ENCODE peak calls at places on chromosomes 2 and 18, in four cellular contexts. G is stimulated activated CD4-positive, alpha-beta T cell treated with anti-CD3 and anti-CD28 coated beads, Interleukin-1b, Interleukin-23, amount 100 ng/mL, for 24 hours; W is C1 segment of cervical spinal cord; E is left cardiac atrium. B is an unnamed sample.

GRCh38 chr18:78780719-78781600 is 198.7 kb upstream of the SALL3 start:
- DNase-seq in G (no peak), W (no peak), E (no peak), B (no peak)

GRCh38 chr2:229921101-229921891 is 513 bp downstream of the TRIP12 start:
- DNase-seq in G (peak), W (peak), E (peak), B (peak)

GRCh38 chr2:121596221-121597080 is 52.8 kb downstream of the CLASP1 start:
- DNase-seq in G (no peak), W (peak), E (peak), B (peak)

GRCh38 chr2:175929850-175930249 is 72.2 kb downstream of the LNPK start:
- DNase-seq in G (no peak), W (no peak), E (no peak), B (no peak)

GRCh38 chr18:54284967-54285785 is 15.9 kb downstream of the POLI start:
- DNase-seq in G (peak), W (no peak), E (peak), B (no peak)

GRCh38 chr2:60699617-60700016 is 56.5 kb upstream of the PAPOLG start:
- DNase-seq in G (no peak), W (no peak), E (no peak), B (no peak)

GRCh38 chr18:9289698-9290097 is 44.9 kb upstream of the TWSG1 start:
- DNase-seq in G (no peak), W (no peak), E (no peak), B (no peak)

GRCh38 chr2:144470334-144470733 is 49.6 kb downstream of the ZEB2 start:
- DNase-seq in G (no peak), W (no peak), E (no peak), B (no peak)

GRCh38 chr2:28250006-28250405 is 142.7 kb upstream of the FOSL2 start:
- DNase-seq in G (no peak), W (no peak), E (no peak), B (no peak)

GRCh38 chr2:222860740-222861410 is at the start of gene ACSL3:
- DNase-seq in G (peak), W (peak), E (peak), B (peak)

GRCh38 chr2:102355526-102356380 is at the start of gene IL18R1:
- DNase-seq in G (peak), W (peak), E (peak), B (peak)

GRCh38 chr2:26017464-26018183 is 16.3 kb upstream of the RAB10 start:
- DNase-seq in G (no peak), W (no peak), E (no peak), B (no peak)

GRCh38 chr2:18824317-18824716 is 234.9 kb upstream of the NT5C1B start:
- DNase-seq in G (no peak), W (no peak), E (no peak), B (no peak)

GRCh38 chr2:23669413-23670244 is 257.3 kb downstream of the ATAD2B start:
- DNase-seq in G (no peak), W (no peak), E (peak), B (no peak)

GRCh38 chr18:55500316-55501086 is 87.5 kb downstream of the TCF4 start:
- DNase-seq in G (no peak), W (no peak), E (no peak), B (no peak)

GRCh38 chr2:32289165-32290054 is 11.7 kb downstream of the YIPF4 start:
- DNase-seq in G (no peak), W (no peak), E (no peak), B (no peak)

GRCh38 chr2:166158546-166158945 is 30.7 kb upstream of the SCN1A start:
- DNase-seq in G (no peak), W (no peak), E (no peak), B (no peak)

GRCh38 chr2:182610231-182610630 is 105.8 kb upstream of the DNAJC10 start:
- DNase-seq in G (no peak), W (no peak), E (no peak), B (no peak)

GRCh38 chr2:191696001-191696400 is 18.1 kb downstream of the NABP1 start:
- DNase-seq in G (no peak), W (no peak), E (peak), B (no peak)

GRCh38 chr18:36017232-36017631 is 44.8 kb downstream of the RMP24 start:
- DNase-seq in G (no peak), W (no peak), E (no peak), B (no peak)

GRCh38 chr2:237330539-237330938 is 83.4 kb downstream of the COL6A3 start:
- DNase-seq in G (no peak), W (no peak), E (no peak), B (no peak)

GRCh38 chr2:44102790-44103642 is 65.7 kb upstream of the PPM1B start:
- DNase-seq in G (no peak), W (no peak), E (no peak), B (no peak)

GRCh38 chr2:199922856-199923255 is 11.8 kb downstream of the C2orf69 start:
- DNase-seq in G (no peak), W (peak), E (no peak), B (no peak)

GRCh38 chr2:74188018-74188601 is 9.4 kb upstream of the MOB1A start:
- DNase-seq in G (no peak), W (no peak), E (no peak), B (no peak)

GRCh38 chr2:223357076-223357475 is 245.1 kb downstream of the SCG2 start:
- DNase-seq in G (no peak), W (no peak), E (no peak), B (no peak)

GRCh38 chr2:134679740-134680139 is 39.1 kb downstream of the TMEM163 start:
- DNase-seq in G (no peak), W (no peak), E (no peak), B (no peak)

GRCh38 chr2:8118940-8119781 is 562.7 kb upstream of the ID2 start:
- DNase-seq in G (no peak), W (no peak), E (no peak), B (no peak)

GRCh38 chr18:55586841-55587240 is 1.2 kb downstream of the TCF4 start:
- DNase-seq in G (no peak), W (peak), E (no peak), B (no peak)

GRCh38 chr2:235535423-235536130 is 41.7 kb downstream of the AGAP1 start:
- DNase-seq in G (no peak), W (no peak), E (peak), B (no peak)

B was measured in frontal cortex.